ENCODE peak calls at places on chromosome 20, in six cellular contexts. A, W, P, I, D and J are unnamed samples.

GRCh38 chr20:18633411-18633810 is 45.6 kb downstream of the DTD1 start:
- DNase-seq in A (no peak), W (no peak), P (no peak), I (no peak), D (no peak), J (no peak)

GRCh38 chr20:53922901-53923314 is 147.5 kb downstream of the BCAS1 start:
- DNase-seq in A (peak), W (peak), P (no peak), I (no peak), D (peak), J (no peak)

GRCh38 chr20:56187791-56188190 is 60.7 kb upstream of the MC3R start:
- DNase-seq in A (no peak), W (no peak), P (no peak), I (no peak), D (no peak), J (no peak)

GRCh38 chr20:46569961-46570360 is 19.5 kb upstream of the OCSTAMP start:
- DNase-seq in A (no peak), W (no peak), P (no peak), I (no peak), D (no peak), J (no peak)

GRCh38 chr20:45897692-45898091 is 6.6 kb downstream of the CTSA start:
- DNase-seq in A (no peak), W (no peak), P (no peak), I (no peak), D (no peak), J (no peak)

GRCh38 chr20:45346851-45347250 is 1.4 kb downstream of the SDC4 start:
- DNase-seq in A (no peak), W (no peak), P (no peak), I (no peak), D (no peak), J (no peak)

GRCh38 chr20:56616704-56617103 is 12.4 kb upstream of the TFAP2C start:
- DNase-seq in A (no peak), W (no peak), P (no peak), I (peak), D (no peak), J (no peak)

GRCh38 chr20:17898548-17898994 is 70.0 kb downstream of the SNX5 start:
- DNase-seq in A (peak), W (peak), P (peak), I (peak), D (peak), J (peak)

GRCh38 chr20:63315982-63316491 is 23.1 kb downstream of the COL20A1 start:
- DNase-seq in A (no peak), W (no peak), P (no peak), I (peak), D (no peak), J (no peak)

GRCh38 chr20:23918896-23919295 is 39.3 kb upstream of the CST5 start:
- DNase-seq in A (no peak), W (no peak), P (no peak), I (no peak), D (no peak), J (no peak)

GRCh38 chr20:46312075-46312944 is 4.0 kb upstream of the CDH22 start:
- DNase-seq in A (no peak), W (no peak), P (no peak), I (no peak), D (no peak), J (no peak)

GRCh38 chr20:17966432-17967312 is 1.9 kb downstream of the SNX5 start:
- DNase-seq in A (no peak), W (peak), P (no peak), I (no peak), D (no peak), J (peak)

GRCh38 chr20:2224246-2224645 is 71.6 kb upstream of the TGM3 start:
- DNase-seq in A (no peak), W (no peak), P (no peak), I (no peak), D (no peak), J (no peak)

GRCh38 chr20:45032276-45032675 is 66.0 kb downstream of the STK4 start:
- DNase-seq in A (no peak), W (no peak), P (no peak), I (no peak), D (no peak), J (no peak)

GRCh38 chr20:17885544-17885943 is 83.0 kb downstream of the SNX5 start:
- DNase-seq in A (peak), W (no peak), P (no peak), I (no peak), D (no peak), J (no peak)

GRCh38 chr20:53989401-53989800 is 81.0 kb downstream of the BCAS1 start:
- DNase-seq in A (no peak), W (no peak), P (no peak), I (no peak), D (no peak), J (no peak)

GRCh38 chr20:23198815-23199214 is 112.7 kb upstream of the CD93 start:
- DNase-seq in A (no peak), W (no peak), P (no peak), I (no peak), D (no peak), J (no peak)

GRCh38 chr20:8218861-8219260 is 86.8 kb downstream of the PLCB1 start:
- DNase-seq in A (no peak), W (no peak), P (no peak), I (no peak), D (no peak), J (no peak)

GRCh38 chr20:2156224-2156623 is 54.6 kb downstream of the STK35 start:
- DNase-seq in A (no peak), W (no peak), P (no peak), I (no peak), D (no peak), J (no peak)

GRCh38 chr20:61249626-61250025 is 2.4 kb upstream of the CDH4 start:
- DNase-seq in A (no peak), W (no peak), P (no peak), I (no peak), D (no peak), J (no peak)

GRCh38 chr20:57576942-57577550 is 16.1 kb downstream of the PCK1 start:
- DNase-seq in A (no peak), W (no peak), P (no peak), I (no peak), D (no peak), J (no peak)

GRCh38 chr20:34249291-34249690 is 8.1 kb downstream of the ASIP start:
- DNase-seq in A (no peak), W (no peak), P (no peak), I (no peak), D (no peak), J (no peak)

GRCh38 chr20:32325706-32326506 is 32.2 kb upstream of the ASXL1 start:
- DNase-seq in A (peak), W (no peak), P (no peak), I (no peak), D (no peak), J (no peak)

GRCh38 chr20:24962510-24962909 is 13.4 kb downstream of the CST7 start:
- DNase-seq in A (no peak), W (no peak), P (no peak), I (no peak), D (no peak), J (no peak)

GRCh38 chr20:46127396-46128010 is 9.4 kb downstream of the CD40 start:
- DNase-seq in A (no peak), W (no peak), P (no peak), I (no peak), D (no peak), J (no peak)

GRCh38 chr20:9025643-9026042 is 43.2 kb upstream of the PLCB4 start:
- DNase-seq in A (no peak), W (no peak), P (no peak), I (no peak), D (no peak), J (no peak)

GRCh38 chr20:25239387-25240370 is 8.2 kb upstream of the PYGB start:
- DNase-seq in A (peak), W (peak), P (no peak), I (no peak), D (no peak), J (no peak)

GRCh38 chr20:1029980-1030379 is 27.9 kb upstream of the RSPO4 start:
- DNase-seq in A (no peak), W (no peak), P (no peak), I (no peak), D (no peak), J (no peak)

GRCh38 chr20:48735112-48735511 is 92.7 kb downstream of the PREX1 start:
- DNase-seq in A (no peak), W (no peak), P (no peak), I (no peak), D (no peak), J (no peak)
- H3K27ac ChIP-seq in A (no peak), W (no peak), P (peak), I (no peak), D (no peak), J (no peak)

GRCh38 chr20:3777381-3777725 is 3.9 kb downstream of the SPEF1 start:
- DNase-seq in A (no peak), W (no peak), P (no peak), I (no peak), D (no peak), J (no peak)
- H3K27ac ChIP-seq in A (no peak), W (no peak), P (no peak), I (no peak), D (no peak), J (peak)

GRCh38 chr20:11218035-11218680 is 544.4 kb upstream of the JAG1 start:
- DNase-seq in A (no peak), W (no peak), P (no peak), I (no peak), D (no peak), J (no peak)
- H3K27ac ChIP-seq in A (no peak), W (no peak), P (no peak), I (no peak), D (no peak), J (no peak)

GRCh38 chr20:43955244-43956191 is 40.9 kb downstream of the TOX2 start:
- DNase-seq in A (no peak), W (peak), P (peak), I (no peak), D (no peak), J (no peak)

GRCh38 chr20:43959920-43960227 is 45.2 kb downstream of the TOX2 start:
- DNase-seq in A (no peak), W (no peak), P (no peak), I (no peak), D (no peak), J (no peak)

GRCh38 chr20:43958626-43959025 is 44.0 kb downstream of the TOX2 start:
- DNase-seq in A (no peak), W (no peak), P (no peak), I (no peak), D (no peak), J (no peak)

GRCh38 chr20:43959079-43959919 is 44.6 kb downstream of the TOX2 start:
- DNase-seq in A (peak), W (no peak), P (no peak), I (no peak), D (no peak), J (peak)

DNA sequence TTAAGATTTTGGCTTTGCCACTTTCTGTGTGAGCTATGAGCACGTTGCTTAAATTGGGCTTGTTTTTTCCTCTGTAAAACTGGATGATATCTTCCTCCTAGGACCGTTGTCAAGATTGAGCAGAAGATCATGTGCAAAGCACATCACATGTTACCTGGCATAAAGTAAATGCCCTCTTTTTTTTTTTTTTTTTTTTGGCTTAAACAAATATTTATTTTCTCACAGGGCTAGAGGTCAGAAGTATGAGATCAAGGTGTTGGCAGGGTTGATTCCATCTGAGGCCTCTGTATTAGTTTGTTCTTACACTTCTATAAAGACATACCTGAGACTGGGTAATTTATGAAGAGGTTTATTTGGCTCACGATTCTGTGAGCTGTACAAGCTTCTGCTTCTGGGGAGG is 42.7 kb downstream of the TOX2 start:
- DNase-seq in A (no peak), W (no peak), P (no peak), I (no peak), D (no peak), J (no peak)
- H3K27ac ChIP-seq in A (no peak), W (peak), P (no peak), I (no peak), D (no peak), J (no peak)

GRCh38 chr20:38842017-38842416 is 36.5 kb downstream of the PPP1R16B start:
- DNase-seq in A (no peak), W (no peak), P (no peak), I (no peak), D (no peak), J (no peak)
- H3K27ac ChIP-seq in A (peak), W (peak), P (no peak), I (no peak), D (no peak), J (peak)

GRCh38 chr20:62272200-62272599 is 30.6 kb upstream of the ADRM1 start:
- DNase-seq in A (no peak), W (peak), P (no peak), I (no peak), D (no peak), J (no peak)

GRCh38 chr20:62276448-62276847 is 26.3 kb upstream of the ADRM1 start:
- DNase-seq in A (no peak), W (no peak), P (no peak), I (no peak), D (no peak), J (no peak)

GRCh38 chr20:62275263-62275619 is 27.6 kb upstream of the ADRM1 start:
- DNase-seq in A (no peak), W (no peak), P (no peak), I (no peak), D (no peak), J (no peak)

GRCh38 chr20:62274332-62275262 is 28.2 kb upstream of the ADRM1 start:
- DNase-seq in A (no peak), W (peak), P (no peak), I (no peak), D (no peak), J (no peak)

GRCh38 chr20:62273421-62273820 is 29.4 kb upstream of the ADRM1 start:
- DNase-seq in A (no peak), W (no peak), P (no peak), I (no peak), D (no peak), J (no peak)
- H3K27ac ChIP-seq in A (no peak), W (no peak), P (no peak), I (no peak), D (no peak), J (no peak)

GRCh38 chr20:41047975-41048305 is 19.3 kb downstream of the TOP1 start:
- DNase-seq in A (no peak), W (peak), P (no peak), I (no peak), D (no peak), J (no peak)
- H3K27ac ChIP-seq in A (peak), W (peak), P (no peak), I (no peak), D (no peak), J (peak)

GRCh38 chr20:59861389-59861788 is 72.0 kb downstream of the SYCP2 start:
- DNase-seq in A (no peak), W (no peak), P (no peak), I (no peak), D (no peak), J (no peak)

GRCh38 chr20:59864726-59865125 is 68.7 kb downstream of the SYCP2 start:
- DNase-seq in A (no peak), W (no peak), P (no peak), I (no peak), D (no peak), J (no peak)

GRCh38 chr20:59863058-59863457 is 70.4 kb downstream of the SYCP2 start:
- DNase-seq in A (no peak), W (no peak), P (no peak), I (no peak), D (no peak), J (no peak)

DNA sequence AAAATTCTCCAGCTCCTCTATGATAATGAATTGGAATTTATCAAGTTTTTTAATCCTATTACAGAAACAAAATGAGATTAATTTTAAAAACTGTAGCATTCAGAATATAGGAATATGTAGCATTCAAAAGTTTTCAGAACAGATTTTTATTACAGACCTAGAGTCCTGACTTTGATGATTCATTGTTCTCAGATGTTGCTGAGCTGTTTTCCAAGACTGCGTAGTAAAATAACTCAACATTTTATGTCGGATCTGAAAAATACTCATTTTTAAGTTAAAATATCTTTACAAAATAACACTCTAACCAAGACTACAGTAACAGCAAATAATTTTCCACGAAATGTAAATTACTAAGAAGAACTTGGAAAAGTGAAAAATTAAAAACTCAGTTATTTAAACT is 67.1 kb downstream of the SYCP2 start:
- DNase-seq in A (no peak), W (no peak), P (no peak), I (no peak), D (no peak), J (no peak)
- H3K27ac ChIP-seq in A (no peak), W (no peak), P (no peak), I (no peak), D (no peak), J (no peak)

GRCh38 chr20:48777821-48778220 is 50.0 kb downstream of the PREX1 start:
- DNase-seq in A (no peak), W (no peak), P (no peak), I (no peak), D (no peak), J (no peak)

GRCh38 chr20:48774696-48775095 is 53.1 kb downstream of the PREX1 start:
- DNase-seq in A (no peak), W (no peak), P (no peak), I (no peak), D (no peak), J (no peak)

GRCh38 chr20:48777005-48777404 is 50.8 kb downstream of the PREX1 start:
- DNase-seq in A (no peak), W (no peak), P (no peak), I (peak), D (peak), J (no peak)

GRCh38 chr20:48773837-48774418 is 53.9 kb downstream of the PREX1 start:
- DNase-seq in A (no peak), W (no peak), P (no peak), I (peak), D (peak), J (no peak)

GRCh38 chr20:48776306-48776705 is 51.5 kb downstream of the PREX1 start:
- DNase-seq in A (no peak), W (no peak), P (no peak), I (peak), D (no peak), J (no peak)
- H3K27ac ChIP-seq in A (no peak), W (no peak), P (peak), I (no peak), D (peak), J (no peak)

DNA sequence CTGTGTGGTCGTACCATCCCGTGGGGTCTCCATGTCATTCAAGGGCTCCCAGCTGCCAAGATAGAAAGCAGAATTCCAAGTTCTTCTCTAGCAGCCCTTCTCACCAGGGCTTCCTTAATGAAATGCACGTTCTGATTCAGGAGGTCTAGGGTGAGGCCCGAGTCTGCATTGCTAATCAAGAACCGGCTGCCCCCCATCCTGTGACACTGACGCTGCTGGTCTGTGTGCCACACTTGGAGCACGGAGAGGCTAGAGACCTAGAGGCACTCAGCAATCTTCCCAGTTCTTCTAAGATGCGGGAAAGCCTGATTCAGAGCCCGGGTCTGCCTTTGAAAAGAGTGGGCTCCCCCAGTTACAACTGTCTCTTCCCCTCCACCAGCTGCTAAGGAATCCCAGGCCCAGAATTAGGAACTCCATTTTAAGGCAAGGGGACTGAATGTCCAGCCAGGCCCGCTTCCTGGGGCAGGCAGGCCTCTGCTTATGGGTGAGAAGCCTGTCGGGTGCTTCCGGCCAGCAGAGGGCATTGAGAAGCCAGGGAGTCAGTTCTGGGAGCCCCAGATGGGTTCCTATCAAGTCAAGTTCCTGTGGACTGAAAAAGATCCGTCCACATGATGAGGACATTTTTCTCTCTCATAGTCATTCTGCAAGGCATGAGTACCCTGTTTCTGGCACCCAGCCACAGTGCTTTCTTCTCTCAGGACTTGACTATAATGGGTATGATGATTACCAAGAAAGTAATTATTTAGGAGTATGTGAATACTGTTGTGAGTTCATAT is 69.8 kb upstream of the RIN2 start:
- DNase-seq in A (peak), W (peak), P (peak), I (peak), D (peak), J (no peak)
- H3K27ac ChIP-seq in A (no peak), W (no peak), P (no peak), I (no peak), D (no peak), J (no peak)